ENCODE peak calls at places on chromosomes 7 and 10, in nine cellular contexts. Z is hypothalamus; B is KBM-7; C is HCEC 1CT; P is germinal center; N is stimulated activated CD4-positive, alpha-beta T cell treated with anti-CD3 and anti-CD28 coated beads, Interleukin-15, amount 100 ng/mL, for 1 hour; E is body of pancreas; S is amniotic stem cell; T is astrocyte of the cerebellum. I is an unnamed sample.

GRCh38 chr10:122030200-122030552 is 41.2 kb downstream of the TACC2 start:
- DNase-seq in Z (no peak), B (no peak), C (no peak), P (no peak), N (no peak), E (no peak), S (no peak), T (no peak), I (no peak)

GRCh38 chr10:125125951-125126735 is 34.2 kb downstream of the CTBP2 start:
- DNase-seq in Z (no peak), B (no peak), C (no peak), P (no peak), N (no peak), E (no peak), S (no peak), T (no peak), I (no peak)

GRCh38 chr10:6080417-6080973 is 8.3 kb upstream of the RBM17 start:
- DNase-seq in Z (no peak), B (no peak), C (no peak), P (no peak), N (no peak), E (no peak), S (no peak), T (no peak), I (no peak)

GRCh38 chr7:18768256-18768655 is 272.7 kb downstream of the HDAC9 start:
- DNase-seq in Z (no peak), B (no peak), C (peak), P (no peak), N (no peak), E (no peak), S (no peak), T (peak), I (no peak)

GRCh38 chr10:50640238-50640637 is 16.5 kb upstream of the SGMS1 start:
- DNase-seq in Z (no peak), B (no peak), C (no peak), P (no peak), N (no peak), E (no peak), S (no peak), T (no peak), I (no peak)

GRCh38 chr7:101900103-101900502 is 82.7 kb downstream of the CUX1 start:
- DNase-seq in Z (peak), B (no peak), C (no peak), P (no peak), N (no peak), E (no peak), S (no peak), T (no peak), I (no peak)

GRCh38 chr10:87092861-87093460 is 1.7 kb downstream of the GLUD1 start:
- DNase-seq in Z (no peak), B (peak), C (peak), P (no peak), N (no peak), E (peak), S (no peak), T (no peak), I (peak)

GRCh38 chr7:158343526-158343925 is 244.1 kb downstream of the PTPRN2 start:
- DNase-seq in Z (no peak), B (no peak), C (no peak), P (no peak), N (no peak), E (no peak), S (no peak), T (no peak), I (peak)

GRCh38 chr10:122181901-122182799 is 88.9 kb upstream of the BTBD16 start:
- DNase-seq in Z (no peak), B (no peak), C (no peak), P (no peak), N (no peak), E (no peak), S (no peak), T (peak), I (no peak)

GRCh38 chr10:77478248-77478963 is 159.2 kb downstream of the KCNMA1 start:
- DNase-seq in Z (peak), B (no peak), C (peak), P (no peak), N (no peak), E (no peak), S (peak), T (peak), I (no peak)

GRCh38 chr10:122140941-122141623 is 130.0 kb upstream of the BTBD16 start:
- DNase-seq in Z (peak), B (no peak), C (peak), P (no peak), N (no peak), E (peak), S (peak), T (no peak), I (peak)

GRCh38 chr10:57249615-57250281 is 888.7 kb upstream of the ZWINT start:
- DNase-seq in Z (no peak), B (no peak), C (no peak), P (no peak), N (no peak), E (no peak), S (no peak), T (no peak), I (no peak)

GRCh38 chr7:128010392-128011078 is 20.7 kb downstream of the LRRC4 start:
- DNase-seq in Z (no peak), B (no peak), C (no peak), P (peak), N (no peak), E (no peak), S (no peak), T (no peak), I (no peak)

GRCh38 chr7:155292680-155293226 is 4.9 kb upstream of the INSIG1 start:
- DNase-seq in Z (no peak), B (no peak), C (no peak), P (no peak), N (no peak), E (no peak), S (no peak), T (no peak), I (no peak)

GRCh38 chr7:112395893-112396292 is 54.4 kb upstream of the IFRD1 start:
- DNase-seq in Z (no peak), B (no peak), C (no peak), P (no peak), N (no peak), E (no peak), S (no peak), T (no peak), I (no peak)

GRCh38 chr10:3850999-3851937 is 66.3 kb upstream of the KLF6 start:
- DNase-seq in Z (no peak), B (peak), C (peak), P (peak), N (no peak), E (no peak), S (no peak), T (peak), I (no peak)

GRCh38 chr10:79202188-79203013 is 133.6 kb downstream of the ZMIZ1 start:
- DNase-seq in Z (no peak), B (peak), C (peak), P (peak), N (no peak), E (peak), S (no peak), T (no peak), I (peak)

GRCh38 chr7:122315507-122316466 is 11.2 kb upstream of the FEZF1 start:
- DNase-seq in Z (no peak), B (no peak), C (no peak), P (no peak), N (no peak), E (no peak), S (no peak), T (no peak), I (no peak)

GRCh38 chr10:127694580-127695193 is 42.3 kb upstream of the FOXI2 start:
- DNase-seq in Z (no peak), B (peak), C (no peak), P (peak), N (no peak), E (no peak), S (no peak), T (no peak), I (no peak)

GRCh38 chr7:74657692-74658170 is at the start of gene GTF2I:
- DNase-seq in Z (no peak), B (no peak), C (no peak), P (peak), N (no peak), E (no peak), S (no peak), T (no peak), I (no peak)

GRCh38 chr10:50740351-50740688 is 584 bp downstream of the ASAH2B start:
- DNase-seq in Z (no peak), B (no peak), C (peak), P (peak), N (no peak), E (peak), S (peak), T (peak), I (no peak)

GRCh38 chr10:12825255-12825654 is 176.3 kb downstream of the CCDC3 start:
- DNase-seq in Z (no peak), B (no peak), C (peak), P (no peak), N (no peak), E (no peak), S (no peak), T (no peak), I (no peak)

GRCh38 chr10:49162063-49162462 is 26.1 kb downstream of the TMEM273 start:
- DNase-seq in Z (no peak), B (no peak), C (no peak), P (no peak), N (no peak), E (no peak), S (no peak), T (no peak), I (no peak)

GRCh38 chr7:151176401-151176800 is 8.9 kb upstream of the GBX1 start:
- DNase-seq in Z (no peak), B (no peak), C (no peak), P (no peak), N (no peak), E (no peak), S (no peak), T (no peak), I (no peak)

GRCh38 chr10:6530211-6530840 is 49.8 kb downstream of the PRKCQ start:
- DNase-seq in Z (no peak), B (no peak), C (no peak), P (no peak), N (peak), E (no peak), S (no peak), T (no peak), I (peak)

GRCh38 chr7:105218939-105219770 is 169.6 kb downstream of the SRPK2 start:
- DNase-seq in Z (no peak), B (no peak), C (peak), P (no peak), N (no peak), E (no peak), S (no peak), T (no peak), I (no peak)